ENCODE peak calls at places on chromosomes 16 and 17, in six cellular contexts. R is H54, C is transverse colon, H is lower leg skin, D is right lobe of liver, L is IMR-90. T is an unnamed sample.

GRCh38 chr16:55655709-55656694 is at the start of gene SLC6A2:
- DNase-seq in C (no peak), L (no peak), R (no peak), H (no peak), D (no peak), T (no peak)

GRCh38 chr17:50055055-50055425 is 870 bp upstream of the ITGA3 start:
- DNase-seq in R (no peak), C (peak), H (peak), L (no peak), D (peak), T (no peak)

GRCh38 chr17:49471089-49471683 is 23.9 kb upstream of the NGFR start:
- DNase-seq in R (no peak), H (no peak), L (no peak), D (no peak), C (no peak), T (no peak)

GRCh38 chr17:13337864-13338371 is 263.8 kb downstream of the HS3ST3A1 start:
- DNase-seq in D (no peak), H (no peak), L (peak), C (no peak), R (no peak), T (no peak)

GRCh38 chr17:77872714-77873517 is 85.6 kb upstream of the TNRC6C start:
- DNase-seq in C (no peak), L (no peak), H (no peak), R (no peak), D (no peak), T (no peak)

GRCh38 chr17:59004338-59005111 is 102.2 kb downstream of the TRIM37 start:
- DNase-seq in D (no peak), L (peak), H (peak), R (peak), C (peak), T (no peak)

GRCh38 chr17:7133916-7134315 is 19.3 kb upstream of the ASGR2 start:
- DNase-seq in R (no peak), H (no peak), D (no peak), L (no peak), C (no peak), T (no peak)

GRCh38 chr17:74183411-74183810 is 20.1 kb upstream of the RPL38 start:
- DNase-seq in L (no peak), H (no peak), R (no peak), C (no peak), D (no peak), T (no peak)

GRCh38 chr17:34777044-34777443 is 184.2 kb downstream of the CCT6B start:
- DNase-seq in D (no peak), R (no peak), H (no peak), L (no peak), C (no peak), T (no peak)

GRCh38 chr16:83473109-83473508 is 334.7 kb upstream of the HSBP1 start:
- DNase-seq in R (no peak), D (no peak), L (peak), C (no peak), H (peak), T (no peak)

GRCh38 chr17:37322826-37323561 is 52.8 kb upstream of the C17orf78 start:
- DNase-seq in H (no peak), L (no peak), R (no peak), D (no peak), C (no peak), T (no peak)

GRCh38 chr17:73613271-73613941 is 30.8 kb downstream of the SDK2 start:
- DNase-seq in C (no peak), R (no peak), D (no peak), H (no peak), L (no peak), T (no peak)

GRCh38 chr17:82826956-82827355 is 12.9 kb downstream of the ZNF750 start:
- DNase-seq in C (no peak), L (no peak), D (no peak), H (no peak), R (no peak), T (no peak)

GRCh38 chr17:75927286-75927922 is 13.4 kb downstream of the FBF1 start:
- DNase-seq in L (no peak), C (peak), H (peak), D (no peak), R (peak), T (no peak)

GRCh38 chr16:81601008-81601428 is 156.4 kb downstream of the CMIP start:
- DNase-seq in H (peak), C (no peak), L (peak), D (no peak), R (peak), T (no peak)

GRCh38 chr17:43219746-43220380 is 8.2 kb downstream of the TMEM106A start:
- DNase-seq in R (no peak), H (no peak), L (no peak), C (no peak), D (no peak), T (no peak)

GRCh38 chr17:79465011-79466006 is 145.5 kb downstream of the RBFOX3 start:
- DNase-seq in R (no peak), H (no peak), C (no peak), L (no peak), D (no peak), T (no peak)

GRCh38 chr17:72173475-72174116 is 52.8 kb downstream of the SOX9 start:
- DNase-seq in L (peak), D (no peak), R (no peak), H (no peak), C (no peak), T (no peak)

GRCh38 chr17:78224226-78225087 is 7.0 kb upstream of the TMEM235 start:
- DNase-seq in R (no peak), H (no peak), C (no peak), D (no peak), L (no peak), T (no peak)

GRCh38 chr16:64545769-64546168 is 576.1 kb downstream of the CDH11 start:
- DNase-seq in D (no peak), R (no peak), H (no peak), L (no peak), C (no peak), T (no peak)

GRCh38 chr17:51347851-51348584 is 87.7 kb downstream of the UTP18 start:
- DNase-seq in C (no peak), R (no peak), H (no peak), L (no peak), D (no peak), T (no peak)

GRCh38 chr17:79800325-79801155 is 3.7 kb upstream of the CBX8 start:
- DNase-seq in L (peak), C (peak), D (no peak), H (no peak), R (peak), T (no peak)

GRCh38 chr17:48491527-48492273 is 39.1 kb downstream of the HOXB1 start:
- DNase-seq in R (no peak), C (no peak), D (no peak), H (no peak), L (peak), T (no peak)

GRCh38 chr17:49787932-49788442 is 494 bp upstream of the KAT7 start:
- DNase-seq in L (no peak), C (peak), H (no peak), R (no peak), D (no peak), T (no peak)

GRCh38 chr17:51684214-51684613 is 423.9 kb downstream of the UTP18 start:
- DNase-seq in L (no peak), H (no peak), C (no peak), D (no peak), R (no peak), T (no peak)

GRCh38 chr17:37792787-37793186 is 47.9 kb upstream of the HNF1B start:
- DNase-seq in H (no peak), L (peak), R (peak), C (no peak), D (no peak), T (no peak)

GRCh38 chr17:146983-147761 is 9.8 kb downstream of the SCGB1C2 start:
- DNase-seq in L (no peak), C (no peak), H (no peak), R (no peak), D (peak), T (no peak)

GRCh38 chr17:10071141-10071540 is 127.3 kb downstream of the GAS7 start:
- DNase-seq in H (no peak), C (no peak), R (no peak), L (no peak), D (no peak), T (no peak)

GRCh38 chr17:71902931-71903506 is 217.8 kb upstream of the SOX9 start:
- DNase-seq in R (no peak), C (no peak), L (peak), D (no peak), H (no peak), T (no peak)

GRCh38 chr16:16122264-16122663 is 101.0 kb downstream of the ABCC6 start:
- DNase-seq in L (no peak), R (no peak), C (no peak), H (no peak), D (no peak), T (no peak)

GRCh38 chr17:42848093-42848492 is 2.9 kb upstream of the AOC3 start:
- DNase-seq in L (no peak), D (no peak), C (no peak), R (no peak), H (no peak), T (no peak)

GRCh38 chr17:63497708-63498483 is 21.0 kb downstream of the ACE start:
- DNase-seq in R (no peak), H (no peak), L (peak), C (no peak), D (no peak), T (no peak)

GRCh38 chr16:85639529-85640253 is 26.6 kb downstream of the GSE1 start:
- DNase-seq in L (no peak), C (no peak), R (no peak), D (no peak), H (peak), T (no peak)
- TF ChIP-seq POLR2A in L (no peak), C (no peak), R (no peak), D (no peak), H (no peak), T (peak)

DNA sequence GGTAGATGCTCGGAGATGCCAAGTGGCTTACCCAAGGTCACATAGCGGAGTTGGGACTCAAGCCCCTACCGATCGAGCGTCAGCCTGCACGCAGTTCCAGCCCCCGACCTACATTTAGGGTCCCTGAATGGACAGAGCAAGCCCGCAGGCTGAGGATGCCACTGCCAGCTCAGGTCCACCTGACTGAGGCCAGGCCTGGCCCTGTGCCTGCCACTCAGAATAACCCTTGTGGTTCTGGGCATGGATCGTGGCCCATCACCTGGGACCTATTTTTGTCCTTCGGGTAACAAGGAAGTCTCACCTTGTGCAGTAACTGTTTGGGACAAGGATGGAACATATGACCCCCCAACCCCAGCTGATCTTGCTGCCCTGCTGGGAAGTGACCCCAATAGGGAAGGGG is 17.1 kb downstream of the CDH16 start:
- DNase-seq in C (no peak), D (peak), R (no peak), L (no peak), H (no peak), T (no peak)
- TF ChIP-seq POLR2A in C (no peak), D (no peak), R (no peak), L (no peak), H (no peak), T (no peak)

GRCh38 chr17:2860883-2861282 is 64.6 kb downstream of the RAP1GAP2 start:
- DNase-seq in D (no peak), R (no peak), H (no peak), C (no peak), L (no peak), T (no peak)
- TF ChIP-seq POLR2A in D (no peak), R (no peak), H (no peak), C (no peak), L (no peak), T (no peak)

GRCh38 chr16:48250520-48251278 is 3.4 kb upstream of the ABCC11 start:
- DNase-seq in C (no peak), H (no peak), D (no peak), L (no peak), R (no peak), T (no peak)

GRCh38 chr16:48244080-48244862 is at the start of gene LONP2:
- DNase-seq in R (peak), H (peak), C (peak), L (peak), D (peak), T (peak)

GRCh38 chr16:48246066-48246465 is 1.3 kb downstream of the ABCC11 start:
- DNase-seq in D (no peak), C (no peak), L (peak), H (no peak), R (no peak), T (no peak)

GRCh38 chr16:48244863-48245195 is 729 bp downstream of the LONP2 start:
- DNase-seq in H (no peak), D (no peak), L (no peak), C (no peak), R (no peak), T (no peak)

DNA sequence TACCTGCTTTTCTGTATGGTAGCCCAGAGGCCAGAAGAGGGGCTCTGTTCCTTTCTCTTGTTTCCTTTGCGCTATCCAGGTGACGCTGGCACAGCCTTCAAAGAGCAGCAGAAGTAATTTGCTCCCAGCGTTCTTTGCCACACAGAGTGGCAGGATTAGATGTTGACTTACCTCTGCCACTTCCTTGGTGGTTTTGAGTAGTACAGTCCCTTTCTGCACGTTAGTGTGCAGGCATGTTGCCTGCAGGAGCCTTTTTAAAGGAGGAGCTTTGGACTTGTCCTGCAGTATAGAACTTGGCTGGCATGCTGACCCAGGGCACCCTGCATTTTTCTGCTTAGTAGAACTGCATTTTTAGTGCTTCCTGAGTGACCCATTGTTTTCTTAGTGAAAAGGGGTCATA is at the start of gene ABCC11:
- DNase-seq in H (no peak), L (no peak), C (no peak), D (no peak), R (no peak), T (no peak)
- TF ChIP-seq POLR2A in H (no peak), L (no peak), C (no peak), D (no peak), R (no peak), T (no peak)

GRCh38 chr17:81700353-81701287 is 2.5 kb upstream of the MRPL12 start:
- DNase-seq in L (no peak), R (no peak), C (no peak), H (no peak), D (no peak), T (no peak)
- TF ChIP-seq POLR2A in L (no peak), R (no peak), C (no peak), H (no peak), D (no peak), T (no peak)

GRCh38 chr16:57480127-57480753 is 6.1 kb downstream of the DOK4 start:
- DNase-seq in D (peak), L (peak), H (no peak), C (peak), R (peak), T (no peak)
- TF ChIP-seq POLR2A in D (peak), L (no peak), H (no peak), C (peak), R (peak), T (no peak)

GRCh38 chr16:31198207-31198882 is 4.2 kb downstream of the PYCARD start:
- DNase-seq in C (no peak), D (no peak), L (no peak), R (no peak), H (no peak), T (no peak)
- TF ChIP-seq POLR2A in C (no peak), D (no peak), L (peak), R (no peak), H (no peak), T (no peak)

GRCh38 chr16:73011926-73012325 is 36.0 kb downstream of the ZFHX3 start:
- DNase-seq in L (no peak), D (no peak), C (no peak), H (no peak), R (no peak), T (no peak)
- TF ChIP-seq POLR2A in L (no peak), D (no peak), C (no peak), H (no peak), R (no peak), T (no peak)

GRCh38 chr16:1830213-1830612 is 3.2 kb downstream of the FAHD1 start:
- DNase-seq in C (peak), L (no peak), R (no peak), D (peak), H (no peak), T (no peak)
- TF ChIP-seq POLR2A in C (peak), L (no peak), R (no peak), D (no peak), H (no peak), T (no peak)

DNA sequence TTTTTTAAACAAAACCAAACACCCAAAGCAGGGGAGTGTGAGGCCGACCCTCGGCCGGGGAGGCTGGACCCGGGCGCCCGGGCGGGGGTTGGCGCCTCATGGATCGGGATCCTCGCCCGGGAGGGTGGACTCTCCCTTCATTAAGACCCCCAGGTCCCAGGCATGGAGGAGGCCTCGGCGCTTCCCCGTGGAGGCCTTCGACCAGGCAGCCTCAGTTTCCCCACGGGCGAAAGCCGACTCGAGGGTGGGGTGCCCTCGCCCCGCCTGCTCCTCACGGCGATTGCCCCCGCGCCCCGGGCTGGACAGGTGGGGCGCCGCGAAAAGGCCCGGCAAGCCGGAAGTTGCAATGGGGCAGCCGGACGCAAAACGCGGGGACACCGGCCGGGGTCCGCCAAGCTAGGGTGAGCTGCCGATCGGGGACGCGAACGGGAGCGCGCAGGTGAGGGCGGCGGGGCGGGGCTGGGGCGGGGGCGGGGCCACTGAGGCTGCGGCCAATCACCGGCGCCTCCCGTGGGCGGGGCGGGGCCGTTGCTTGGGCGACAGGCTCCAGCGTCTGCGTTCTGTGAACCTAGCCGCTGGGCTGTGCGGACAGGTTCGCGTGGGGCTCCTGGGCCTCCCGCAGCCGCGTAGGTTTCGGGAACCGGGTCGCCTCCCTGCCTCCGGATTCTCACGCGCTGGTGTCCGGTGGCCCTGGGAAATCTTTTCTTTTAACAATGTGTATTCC is 6.0 kb upstream of the ZNF205 start:
- DNase-seq in C (peak), H (peak), L (peak), D (peak), R (peak), T (peak)
- TF ChIP-seq POLR2A in C (peak), H (no peak), L (peak), D (peak), R (peak), T (no peak)